ENCODE peak calls at places on chromosome 4, in ten cellular contexts. N is astrocyte of the spinal cord, A is upper lobe of right lung, T is WERI-Rb-1, D is progenitor cell of endocrine pancreas, W is HL-60, Z is choroid plexus epithelial cell, M is HCT116, J is fibroblast of lung, Q is endothelial cell. C is an unnamed sample.

GRCh38 chr4:21134994-21135393 is 434.7 kb downstream of the PACRGL start:
- DNase-seq in Q (peak), Z (peak), M (no peak), N (peak), T (no peak), A (no peak), D (no peak), J (peak), W (no peak), C (no peak)

GRCh38 chr4:26220704-26221103 is 100.1 kb upstream of the RBPJ start:
- DNase-seq in Z (peak), J (peak), T (no peak), A (no peak), N (peak), M (no peak), W (no peak), Q (no peak), D (no peak), C (no peak)

GRCh38 chr4:37597019-37597418 is 89.2 kb downstream of the RELL1 start:
- DNase-seq in Q (no peak), A (no peak), W (no peak), Z (peak), J (peak), M (no peak), D (no peak), N (no peak), T (no peak), C (no peak)

GRCh38 chr4:113575391-113575790 is 186.1 kb downstream of the CAMK2D start:
- DNase-seq in W (no peak), A (no peak), J (peak), N (peak), T (no peak), Z (peak), D (no peak), Q (no peak), M (no peak), C (no peak)

GRCh38 chr4:149145803-149146202 is 669.8 kb downstream of the IQCM start:
- DNase-seq in J (peak), W (no peak), T (peak), A (no peak), M (no peak), Q (no peak), N (peak), D (no peak), Z (peak), C (no peak)

GRCh38 chr4:158810487-158811215 is 41.8 kb downstream of the FNIP2 start:
- DNase-seq in D (no peak), Q (no peak), A (no peak), W (no peak), N (peak), T (peak), M (peak), J (peak), Z (peak), C (no peak)

GRCh38 chr4:55157559-55158277 is 32.3 kb upstream of the KDR start:
- DNase-seq in Q (no peak), W (no peak), M (no peak), T (no peak), N (no peak), D (no peak), J (no peak), Z (no peak), A (no peak), C (no peak)

GRCh38 chr4:3375688-3376087 is 66.1 kb upstream of the HGFAC start:
- DNase-seq in M (no peak), Z (peak), D (no peak), T (no peak), Q (no peak), N (peak), A (no peak), W (no peak), J (peak), C (no peak)

GRCh38 chr4:42655921-42656735 is 777 bp downstream of the ATP8A1 start:
- DNase-seq in Z (peak), W (no peak), J (no peak), M (no peak), D (peak), T (peak), A (peak), N (peak), Q (peak), C (peak)

GRCh38 chr4:87677731-87678130 is 27.7 kb downstream of the DMP1 start:
- DNase-seq in W (no peak), Q (no peak), Z (peak), J (no peak), T (no peak), A (no peak), M (no peak), D (no peak), N (no peak), C (no peak)

GRCh38 chr4:94253036-94253435 is 45.4 kb downstream of the SMARCAD1 start:
- DNase-seq in N (peak), Z (peak), M (peak), D (no peak), J (peak), T (no peak), Q (no peak), W (no peak), A (no peak), C (no peak)

GRCh38 chr4:159455675-159456235 is 352.9 kb downstream of the RAPGEF2 start:
- DNase-seq in Z (peak), A (no peak), M (peak), J (peak), Q (peak), T (peak), D (no peak), N (peak), W (no peak), C (no peak)

GRCh38 chr4:151012836-151013235 is 2.2 kb downstream of the LRBA start:
- DNase-seq in Q (no peak), T (no peak), N (peak), D (no peak), A (no peak), W (no peak), M (peak), J (no peak), Z (no peak), C (no peak)

GRCh38 chr4:53963786-53964185 is 100.6 kb downstream of the CHIC2 start:
- DNase-seq in Q (no peak), N (no peak), W (no peak), Z (no peak), T (no peak), D (no peak), A (no peak), M (no peak), J (peak), C (no peak)

GRCh38 chr4:107863850-107864371 is 39.2 kb downstream of the SGMS2 start:
- DNase-seq in Q (no peak), A (no peak), W (no peak), M (peak), T (no peak), Z (peak), N (peak), J (peak), D (no peak), C (no peak)

GRCh38 chr4:182301736-182302135 is 58.5 kb downstream of the TENM3 start:
- DNase-seq in Z (no peak), M (no peak), A (no peak), W (no peak), N (no peak), T (no peak), Q (no peak), J (no peak), D (no peak), C (no peak)

GRCh38 chr4:32172761-32173160 is 1452.6 kb downstream of the PCDH7 start:
- DNase-seq in J (peak), Q (no peak), W (no peak), M (no peak), Z (peak), D (no peak), N (peak), A (no peak), T (no peak), C (no peak)

GRCh38 chr4:3793545-3793944 is 27.4 kb downstream of the ADRA2C start:
- DNase-seq in A (no peak), T (no peak), D (no peak), Z (no peak), Q (no peak), J (no peak), W (no peak), M (no peak), N (no peak), C (no peak)

GRCh38 chr4:176339936-176340761 is 20.4 kb downstream of the SPCS3 start:
- DNase-seq in M (no peak), T (no peak), Q (no peak), D (no peak), A (no peak), W (no peak), J (peak), N (peak), Z (no peak), C (no peak)

GRCh38 chr4:93319011-93319410 is 509.5 kb upstream of the ATOH1 start:
- DNase-seq in Q (no peak), W (no peak), Z (peak), M (no peak), T (no peak), A (no peak), N (no peak), J (no peak), D (no peak), C (no peak)

GRCh38 chr4:20368926-20369325 is 117.2 kb downstream of the SLIT2 start:
- DNase-seq in M (no peak), J (peak), N (peak), W (no peak), D (no peak), T (no peak), A (no peak), Z (peak), Q (no peak), C (no peak)

DNA sequence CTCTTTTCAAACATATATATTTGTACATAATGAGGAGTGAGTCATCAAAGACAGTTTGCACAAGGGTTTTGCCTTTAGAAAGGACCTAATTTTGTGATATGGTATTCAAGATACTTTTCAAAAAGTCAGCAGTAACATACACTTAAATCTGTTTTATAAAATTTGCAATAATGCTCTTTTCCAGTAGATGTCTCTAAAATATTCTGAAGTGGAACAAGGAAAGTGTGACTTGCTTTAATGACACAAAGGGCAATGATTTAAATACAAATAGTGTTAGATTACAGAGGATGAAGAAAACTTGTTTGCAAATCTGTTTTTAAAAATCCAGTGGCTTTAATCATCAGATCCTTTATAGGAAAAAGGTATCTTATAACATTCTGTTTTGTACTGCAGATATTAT is 20.0 kb downstream of the MMRN1 start:
- DNase-seq in W (no peak), Z (no peak), T (no peak), N (no peak), J (no peak), A (no peak), M (no peak), Q (no peak), D (no peak), C (no peak)
- TF ChIP-seq CTCF in W (no peak), Z (no peak), T (no peak), N (no peak), J (no peak), A (no peak), M (no peak), Q (no peak), D (no peak), C (no peak)

GRCh38 chr4:140756292-140757219 is at the start of gene TBC1D9:
- DNase-seq in M (peak), J (peak), N (peak), W (peak), Q (peak), D (peak), T (peak), A (peak), Z (peak), C (peak)
- TF ChIP-seq CTCF in M (no peak), J (no peak), N (no peak), W (no peak), Q (no peak), D (peak), T (no peak), A (no peak), Z (peak), C (no peak)

GRCh38 chr4:138941037-138941436 is 74.5 kb upstream of the NOCT start:
- DNase-seq in T (no peak), Q (no peak), J (no peak), W (no peak), D (no peak), Z (no peak), A (no peak), M (no peak), N (no peak), C (no peak)
- TF ChIP-seq CTCF in T (no peak), Q (no peak), J (no peak), W (no peak), D (no peak), Z (no peak), A (no peak), M (no peak), N (no peak), C (no peak)

DNA sequence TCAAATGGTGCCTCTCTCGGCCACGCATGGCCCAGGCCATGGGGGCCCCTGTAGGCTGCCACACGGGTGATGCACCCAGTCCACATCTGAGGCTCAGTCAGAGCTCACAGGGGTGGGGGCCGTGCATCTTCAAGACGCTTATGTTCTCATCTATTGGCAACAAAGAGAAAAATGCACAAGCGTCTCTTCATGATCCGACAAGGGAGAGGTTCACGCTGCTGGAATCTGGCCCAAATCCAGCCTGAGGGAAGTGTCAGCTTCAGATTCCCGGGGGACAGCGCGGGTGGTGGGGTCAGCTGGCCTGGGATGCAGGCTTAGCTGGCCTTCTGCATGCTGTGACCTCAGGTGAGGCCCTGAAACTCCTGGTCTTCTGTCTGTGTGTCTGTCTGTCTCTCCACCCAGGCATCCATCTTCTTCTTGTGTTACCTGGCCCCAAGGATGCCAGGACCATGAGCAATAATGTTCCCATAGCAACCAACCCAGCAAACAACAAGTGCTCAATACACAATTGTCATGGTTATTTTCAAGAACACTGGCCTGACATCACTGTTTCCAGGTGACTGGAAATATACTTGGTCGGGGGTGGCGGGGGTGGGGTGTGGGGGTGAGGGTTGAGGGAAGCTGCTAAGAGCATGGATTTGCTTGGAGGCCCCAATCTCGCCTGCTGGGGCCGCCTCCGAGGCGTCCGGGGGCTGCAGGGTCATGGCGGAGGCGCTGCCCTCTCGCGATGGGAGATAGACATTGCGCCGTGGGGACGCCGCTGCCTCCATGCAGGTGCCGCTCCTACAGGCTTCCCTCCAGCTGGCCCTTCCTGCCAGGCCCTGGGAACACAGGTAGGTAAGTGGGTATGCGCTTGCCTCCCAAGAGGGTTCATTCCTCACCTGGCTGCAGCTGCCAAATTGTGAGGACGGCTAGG is 48.3 kb downstream of the ABLIM2 start:
- DNase-seq in T (peak), N (peak), W (no peak), Q (peak), D (peak), J (peak), A (no peak), Z (peak), M (no peak), C (no peak)
- TF ChIP-seq CTCF in T (peak), N (peak), W (no peak), Q (peak), D (peak), J (no peak), A (peak), Z (peak), M (no peak), C (no peak)